ENCODE peak calls at places on chromosomes 1 and 21, in six cellular contexts. D is T-helper 1 cell; G is stimulated activated CD4-positive, alpha-beta T cell treated with anti-CD3 and anti-CD28 coated beads, Interleukin-4, amount 100 ng/mL, for 1 hour; N is GM23338; L is HFF-Myc; J is ureter. W is an unnamed sample.

GRCh38 chr1:109271458-109271857 is 11.5 kb downstream of the PSRC1 start:
- DNase-seq in D (no peak), G (no peak), N (no peak), L (no peak), J (no peak), W (no peak)

GRCh38 chr1:77039739-77040138 is 172.5 kb downstream of the ST6GALNAC5 start:
- DNase-seq in D (no peak), G (no peak), N (no peak), L (peak; percentile 32), J (no peak), W (peak; percentile 79)

GRCh38 chr21:28538987-28539622 is 453.6 kb downstream of the LTN1 start:
- DNase-seq in D (no peak), G (no peak), N (no peak), L (peak; percentile 81), J (no peak), W (peak; percentile 68)

GRCh38 chr1:29984107-29984506 is 739.3 kb downstream of the MATN1 start:
- DNase-seq in D (no peak), G (no peak), N (no peak), L (no peak), J (no peak), W (no peak)

GRCh38 chr1:18352640-18353245 is 128.0 kb upstream of the KLHDC7A start:
- DNase-seq in D (no peak), G (no peak), N (peak; percentile 52), L (no peak), J (no peak), W (no peak)

GRCh38 chr1:82567308-82567707 is 766.6 kb downstream of the ADGRL2 start:
- DNase-seq in D (no peak), G (no peak), N (no peak), L (no peak), J (no peak), W (no peak)

GRCh38 chr1:246576709-246577032 is 10.4 kb downstream of the CNST start:
- DNase-seq in D (no peak), G (no peak), N (no peak), L (no peak), J (no peak), W (no peak)

GRCh38 chr1:95287078-95287477 is 53.1 kb downstream of the RWDD3 start:
- DNase-seq in D (no peak), G (no peak), N (peak; percentile 23), L (no peak), J (no peak), W (no peak)

GRCh38 chr21:44052830-44053226 is 40.7 kb downstream of the TRAPPC10 start:
- DNase-seq in D (no peak), G (no peak), N (no peak), L (no peak), J (no peak), W (no peak)

GRCh38 chr1:190479537-190479936 is 1.9 kb upstream of the BRINP3 start:
- DNase-seq in D (no peak), G (no peak), N (peak; percentile 21), L (no peak), J (no peak), W (no peak)

GRCh38 chr1:230913496-230913895 is 45.2 kb upstream of the C1orf198 start:
- DNase-seq in D (no peak), G (no peak), N (no peak), L (no peak), J (no peak), W (no peak)

GRCh38 chr1:245209658-245210415 is 55.1 kb downstream of the KIF26B start:
- DNase-seq in D (no peak), G (no peak), N (no peak), L (no peak), J (no peak), W (no peak)

GRCh38 chr1:70887936-70888335 is 159.7 kb downstream of the PTGER3 start:
- DNase-seq in D (no peak), G (no peak), N (no peak), L (no peak), J (no peak), W (no peak)

GRCh38 chr1:99457381-99458165 is 188.3 kb upstream of the PALMD start:
- DNase-seq in D (no peak), G (no peak), N (no peak), L (peak; percentile 75), J (no peak), W (no peak)

GRCh38 chr1:22208265-22208972 is 65.5 kb upstream of the WNT4 start:
- DNase-seq in D (no peak), G (no peak), N (peak; percentile 23), L (no peak), J (no peak), W (no peak)

GRCh38 chr21:45293214-45293725 is 5.6 kb upstream of the POFUT2 start:
- DNase-seq in D (no peak), G (no peak), N (no peak), L (no peak), J (peak; percentile 47), W (no peak)

GRCh38 chr1:228866498-228866897 is 131.2 kb downstream of the RHOU start:
- DNase-seq in D (no peak), G (no peak), N (no peak), L (no peak), J (no peak), W (no peak)

GRCh38 chr1:232978091-232978634 is 27.8 kb downstream of the NTPCR start:
- DNase-seq in D (no peak), G (no peak), N (no peak), L (no peak), J (no peak), W (no peak)